ENCODE peak calls at places on chromosomes 13 and 19, in seven cellular contexts. D is upper lobe of right lung, W is body of pancreas, B is breast epithelium, K is tibial nerve, Y is IMR-90, S is ascending aorta. N is an unnamed sample.

GRCh38 chr13:20195846-20196245 is 3.1 kb upstream of the GJB2 start:
- DNase-seq in D (no peak), W (no peak), B (no peak), K (no peak), Y (no peak), S (no peak), N (no peak)

GRCh38 chr19:6753178-6754031 is 13.8 kb downstream of the SH2D3A start:
- DNase-seq in D (peak; percentile 91), W (peak; percentile 64), B (no peak), K (peak; percentile 70), Y (peak; percentile 15), S (peak; percentile 88), N (peak; percentile 76)

GRCh38 chr19:15900504-15900903 is 2.6 kb upstream of the CYP4F2 start:
- DNase-seq in D (no peak), W (no peak), B (no peak), K (no peak), Y (no peak), S (no peak), N (no peak)

GRCh38 chr13:90974249-90974954 is 373.1 kb upstream of the MIR17HG start:
- DNase-seq in D (no peak), W (no peak), B (no peak), K (no peak), Y (no peak), S (no peak), N (no peak)

GRCh38 chr13:95530178-95530577 is 22.3 kb upstream of the CLDN10 start:
- DNase-seq in D (no peak), W (peak; percentile 73), B (no peak), K (no peak), Y (peak; percentile 5), S (no peak), N (no peak)

GRCh38 chr19:9934132-9934950 is 2.0 kb downstream of the OLFM2 start:
- DNase-seq in D (peak; percentile 82), W (peak; percentile 83), B (no peak), K (peak; percentile 49), Y (peak; percentile 69), S (peak; percentile 77), N (peak; percentile 67)

GRCh38 chr19:46480409-46480808 is 9.0 kb upstream of the PNMA8A start:
- DNase-seq in D (no peak), W (no peak), B (no peak), K (no peak), Y (peak; percentile 82), S (no peak), N (no peak)

GRCh38 chr19:16327911-16328823 is 3.5 kb downstream of the KLF2 start:
- DNase-seq in D (peak; percentile 89), W (peak; percentile 57), B (peak; percentile 62), K (peak; percentile 78), Y (peak; percentile 86), S (peak; percentile 93), N (peak; percentile 62)

GRCh38 chr19:40691421-40692211 is 1.2 kb upstream of the NUMBL start:
- DNase-seq in D (no peak), W (no peak), B (no peak), K (no peak), Y (no peak), S (no peak), N (no peak)

GRCh38 chr13:96499646-96500045 is 409.7 kb downstream of the HS6ST3 start:
- DNase-seq in D (no peak), W (no peak), B (no peak), K (no peak), Y (no peak), S (no peak), N (no peak)

GRCh38 chr13:101576452-101576851 is 124.0 kb downstream of the ITGBL1 start:
- DNase-seq in D (no peak), W (no peak), B (no peak), K (no peak), Y (peak; percentile 81), S (no peak), N (no peak)

GRCh38 chr13:98710521-98710920 is 42.0 kb downstream of the SLC15A1 start:
- DNase-seq in D (no peak), W (no peak), B (no peak), K (no peak), Y (no peak), S (no peak), N (no peak)

GRCh38 chr13:27641711-27642502 is 20.2 kb downstream of the POLR1D start:
- DNase-seq in D (no peak), W (no peak), B (no peak), K (no peak), Y (no peak), S (no peak), N (no peak)

GRCh38 chr19:5403968-5404640 is 51.1 kb upstream of the ZNRF4 start:
- DNase-seq in D (peak; percentile 87), W (peak; percentile 77), B (peak; percentile 33), K (peak; percentile 36), Y (peak; percentile 81), S (peak; percentile 64), N (peak; percentile 37)

GRCh38 chr19:1223018-1223855 is 14.6 kb downstream of the CBARP start:
- DNase-seq in D (no peak), W (peak; percentile 45), B (no peak), K (no peak), Y (peak; percentile 42), S (no peak), N (no peak)

GRCh38 chr19:34193439-34193838 is 21.1 kb downstream of the LSM14A start:
- DNase-seq in D (no peak), W (no peak), B (no peak), K (no peak), Y (no peak), S (no peak), N (no peak)

GRCh38 chr19:54390942-54391577 is 24.2 kb upstream of the TTYH1 start:
- DNase-seq in D (no peak), W (peak; percentile 62), B (no peak), K (no peak), Y (peak; percentile 60), S (no peak), N (peak; percentile 83)

GRCh38 chr13:73336789-73337188 is 278.0 kb downstream of the KLF5 start:
- DNase-seq in D (no peak), W (no peak), B (no peak), K (no peak), Y (no peak), S (no peak), N (no peak)

GRCh38 chr19:40279120-40279551 is 6.0 kb downstream of the AKT2 start:
- DNase-seq in D (no peak), W (no peak), B (no peak), K (peak; percentile 49), Y (peak; percentile 38), S (no peak), N (no peak)

GRCh38 chr19:4493104-4493928 is 21.2 kb downstream of the HDGFL2 start:
- DNase-seq in D (no peak), W (no peak), B (no peak), K (no peak), Y (no peak), S (no peak), N (no peak)

DNA sequence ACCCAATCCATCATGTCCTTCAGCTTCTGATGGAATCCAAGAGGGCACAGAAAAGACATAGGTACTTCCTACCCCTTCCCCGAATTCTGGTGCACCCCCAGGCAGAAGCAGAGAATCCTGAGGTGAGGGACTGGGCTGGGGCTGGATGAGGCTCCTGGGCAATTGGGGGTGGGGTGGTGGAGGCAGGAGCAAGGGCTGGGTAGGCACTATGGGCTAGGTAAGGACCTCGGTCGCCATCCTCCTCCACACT is 2.8 kb upstream of the KCNC3 start:
- DNase-seq in D (peak; percentile 62), W (no peak), B (no peak), K (no peak), Y (no peak), S (no peak), N (no peak)
- H3K27ac ChIP-seq in D (peak overlapping the region; percentile 83), W (peak overlapping the region; percentile 65), B (peak overlapping the region; percentile 91), K (no peak overlapping the region), Y (no peak overlapping the region), S (peak overlapping the region; percentile 24), N (no peak overlapping the region)

DNA sequence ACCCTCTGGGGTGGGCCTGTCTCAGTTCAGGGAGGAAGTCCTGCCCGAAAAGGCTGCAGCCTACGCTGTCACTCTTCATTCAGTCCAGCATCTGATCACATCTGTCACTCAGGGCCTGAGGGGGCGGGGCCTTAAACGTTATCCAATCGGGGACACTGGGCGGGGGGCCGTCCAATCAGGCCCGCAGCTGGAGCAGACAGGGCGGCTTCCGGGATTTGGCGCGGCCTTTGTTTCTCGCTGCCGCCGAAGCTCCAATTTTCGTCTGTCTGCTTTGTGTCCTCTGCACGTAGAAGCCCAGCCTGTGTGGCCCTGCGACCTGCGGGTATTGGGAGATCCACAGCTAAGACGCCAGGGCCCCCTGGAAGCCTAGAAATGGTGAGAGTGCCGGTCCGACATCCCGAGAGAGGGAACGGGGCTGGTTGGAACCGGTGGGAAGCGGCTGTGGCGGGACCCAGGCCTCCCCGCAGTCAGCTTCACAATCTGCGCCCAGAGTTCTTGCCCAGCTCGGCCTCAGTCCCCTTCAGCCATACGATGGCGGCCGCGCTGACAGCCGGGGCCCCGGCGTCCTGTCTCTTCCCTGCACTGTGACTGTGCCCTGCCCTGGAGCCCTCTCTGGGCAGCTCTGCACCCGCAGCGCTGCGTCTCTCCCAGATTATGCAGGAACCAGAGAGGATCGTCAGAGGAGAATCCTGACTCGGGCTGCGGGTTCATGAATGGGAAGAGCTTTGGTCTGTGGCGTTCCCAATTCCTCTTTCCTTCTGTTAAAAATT is at the start of gene ZNF730:
- DNase-seq in D (peak; percentile 63), W (peak; percentile 24), B (no peak), K (peak; percentile 17), Y (peak; percentile 68), S (no peak), N (no peak)
- TF ChIP-seq CTCF in D (no peak), W (no peak), B (no peak), K (no peak), Y (no peak), S (no peak), N (no peak)

GRCh38 chr19:38303517-38304351 is at the start of gene C19orf33:
- DNase-seq in D (peak; percentile 88), W (peak; percentile 32), B (peak; percentile 56), K (no peak), Y (no peak), S (no peak), N (no peak)

GRCh38 chr19:38304866-38305429 is 897 bp downstream of the C19orf33 start:
- DNase-seq in D (peak; percentile 92), W (peak; percentile 92), B (peak; percentile 54), K (peak; percentile 51), Y (no peak), S (no peak), N (no peak)

GRCh38 chr19:38306236-38306635 is 2.2 kb downstream of the C19orf33 start:
- DNase-seq in D (no peak), W (no peak), B (no peak), K (no peak), Y (no peak), S (no peak), N (no peak)

GRCh38 chr19:38307076-38307475 is 3.0 kb downstream of the C19orf33 start:
- DNase-seq in D (no peak), W (no peak), B (no peak), K (no peak), Y (no peak), S (no peak), N (no peak)

GRCh38 chr19:38304352-38304865 is 358 bp downstream of the C19orf33 start:
- DNase-seq in D (no peak), W (no peak), B (no peak), K (no peak), Y (no peak), S (no peak), N (no peak)
- H3K27ac ChIP-seq in D (peak overlapping the region; percentile 80), W (peak overlapping the region; percentile 16), B (peak overlapping the region; percentile 46), K (peak overlapping the region; percentile 85), Y (no peak overlapping the region), S (no peak overlapping the region), N (no peak overlapping the region)

GRCh38 chr13:21670006-21670882 is 629 bp upstream of the FGF9 start:
- DNase-seq in D (peak; percentile 78), W (peak; percentile 66), B (no peak), K (no peak), Y (peak; percentile 48), S (no peak), N (peak; percentile 32)
- TF ChIP-seq CTCF in D (peak; percentile 10), W (no peak), B (no peak), K (no peak), Y (peak; percentile 24), S (no peak), N (no peak)

GRCh38 chr19:18196511-18196845 is 3.5 kb downstream of the MPV17L2 start:
- DNase-seq in D (no peak), W (no peak), B (no peak), K (no peak), Y (no peak), S (no peak), N (no peak)
- H3K27ac ChIP-seq in D (no peak overlapping the region), W (no peak overlapping the region), B (no peak overlapping the region), K (no peak overlapping the region), Y (no peak overlapping the region), S (no peak overlapping the region), N (no peak overlapping the region)